ENCODE peak calls at places on chromosomes 13 and 19, in eight cellular contexts. One of them, this sample, is unnamed.

GRCh38 chr19:43552616-43553015 is 19.6 kb downstream of the ZNF575 start:
- DNase-seq in PC-9: no peak
- DNase-seq in astrocyte: no peak
- DNase-seq in neural progenitor cell: no peak
- DNase-seq in H1: no peak
- DNase-seq in MM.1S: no peak
- DNase-seq in endothelial cell of umbilical vein: no peak
- DNase-seq in fibroblast of lung: no peak
- DNase-seq in this sample: no peak

GRCh38 chr13:51684076-51684475 is 99.8 kb downstream of the WDFY2 start:
- DNase-seq in H1: no peak
- DNase-seq in endothelial cell of umbilical vein: no peak
- DNase-seq in PC-9: no peak
- DNase-seq in MM.1S: no peak
- DNase-seq in neural progenitor cell: no peak
- DNase-seq in astrocyte: peak
- DNase-seq in fibroblast of lung: no peak
- DNase-seq in this sample: no peak

GRCh38 chr19:11142528-11143171 is 12.9 kb downstream of the SPC24 start:
- DNase-seq in MM.1S: no peak
- DNase-seq in PC-9: peak
- DNase-seq in fibroblast of lung: peak
- DNase-seq in astrocyte: peak
- DNase-seq in endothelial cell of umbilical vein: peak
- DNase-seq in H1: no peak
- DNase-seq in neural progenitor cell: peak
- DNase-seq in this sample: peak

GRCh38 chr19:58227964-58228583 is 640 bp upstream of the ZNF544 start:
- DNase-seq in endothelial cell of umbilical vein: no peak
- DNase-seq in astrocyte: peak
- DNase-seq in fibroblast of lung: no peak
- DNase-seq in H1: no peak
- DNase-seq in MM.1S: no peak
- DNase-seq in PC-9: no peak
- DNase-seq in neural progenitor cell: peak
- DNase-seq in this sample: no peak

GRCh38 chr13:97369269-97369893 is 64.6 kb upstream of the RAP2A start:
- DNase-seq in astrocyte: no peak
- DNase-seq in H1: no peak
- DNase-seq in neural progenitor cell: no peak
- DNase-seq in fibroblast of lung: peak
- DNase-seq in MM.1S: peak
- DNase-seq in PC-9: no peak
- DNase-seq in endothelial cell of umbilical vein: peak
- DNase-seq in this sample: no peak

GRCh38 chr19:48308695-48309586 is 16.4 kb upstream of the EMP3 start:
- DNase-seq in MM.1S: no peak
- DNase-seq in fibroblast of lung: no peak
- DNase-seq in astrocyte: no peak
- DNase-seq in PC-9: no peak
- DNase-seq in neural progenitor cell: peak
- DNase-seq in H1: no peak
- DNase-seq in endothelial cell of umbilical vein: peak
- DNase-seq in this sample: peak

GRCh38 chr13:97544041-97544765 is 110.2 kb downstream of the RAP2A start:
- DNase-seq in neural progenitor cell: no peak
- DNase-seq in H1: no peak
- DNase-seq in PC-9: no peak
- DNase-seq in fibroblast of lung: peak
- DNase-seq in endothelial cell of umbilical vein: no peak
- DNase-seq in astrocyte: peak
- DNase-seq in MM.1S: no peak
- DNase-seq in this sample: no peak

GRCh38 chr13:96426160-96426559 is 336.3 kb downstream of the HS6ST3 start:
- DNase-seq in H1: no peak
- DNase-seq in endothelial cell of umbilical vein: no peak
- DNase-seq in astrocyte: no peak
- DNase-seq in fibroblast of lung: no peak
- DNase-seq in PC-9: no peak
- DNase-seq in MM.1S: no peak
- DNase-seq in neural progenitor cell: no peak
- DNase-seq in this sample: no peak

GRCh38 chr13:95553614-95554385 is 1.3 kb downstream of the CLDN10 start:
- DNase-seq in fibroblast of lung: peak
- DNase-seq in astrocyte: no peak
- DNase-seq in PC-9: no peak
- DNase-seq in endothelial cell of umbilical vein: no peak
- DNase-seq in MM.1S: no peak
- DNase-seq in H1: peak
- DNase-seq in neural progenitor cell: peak
- DNase-seq in this sample: no peak

GRCh38 chr19:30304540-30304939 is 67.6 kb upstream of the ZNF536 start:
- DNase-seq in fibroblast of lung: no peak
- DNase-seq in neural progenitor cell: no peak
- DNase-seq in endothelial cell of umbilical vein: no peak
- DNase-seq in astrocyte: no peak
- DNase-seq in PC-9: no peak
- DNase-seq in MM.1S: no peak
- DNase-seq in H1: no peak
- DNase-seq in this sample: no peak

GRCh38 chr13:80040977-80041310 is 300.0 kb downstream of the SPRY2 start:
- DNase-seq in PC-9: no peak
- DNase-seq in fibroblast of lung: no peak
- DNase-seq in astrocyte: no peak
- DNase-seq in neural progenitor cell: no peak
- DNase-seq in endothelial cell of umbilical vein: no peak
- DNase-seq in MM.1S: no peak
- DNase-seq in H1: no peak
- DNase-seq in this sample: no peak

GRCh38 chr19:49335071-49335783 is at the start of gene CD37:
- DNase-seq in astrocyte: no peak
- DNase-seq in H1: no peak
- DNase-seq in PC-9: no peak
- DNase-seq in endothelial cell of umbilical vein: no peak
- DNase-seq in fibroblast of lung: no peak
- DNase-seq in MM.1S: no peak
- DNase-seq in neural progenitor cell: no peak
- DNase-seq in this sample: no peak

GRCh38 chr13:100520936-100521765 is 67.4 kb downstream of the GGACT start:
- DNase-seq in H1: no peak
- DNase-seq in astrocyte: no peak
- DNase-seq in neural progenitor cell: peak
- DNase-seq in PC-9: no peak
- DNase-seq in endothelial cell of umbilical vein: no peak
- DNase-seq in MM.1S: no peak
- DNase-seq in fibroblast of lung: no peak
- DNase-seq in this sample: no peak

GRCh38 chr13:51958217-51958547 is 53.1 kb downstream of the ATP7B start:
- DNase-seq in astrocyte: no peak
- DNase-seq in H1: no peak
- DNase-seq in MM.1S: no peak
- DNase-seq in neural progenitor cell: no peak
- DNase-seq in endothelial cell of umbilical vein: no peak
- DNase-seq in PC-9: no peak
- DNase-seq in fibroblast of lung: no peak
- DNase-seq in this sample: peak

GRCh38 chr19:55576746-55577145 is 3.9 kb downstream of the ZNF579 start:
- DNase-seq in endothelial cell of umbilical vein: no peak
- DNase-seq in fibroblast of lung: no peak
- DNase-seq in H1: no peak
- DNase-seq in PC-9: no peak
- DNase-seq in neural progenitor cell: no peak
- DNase-seq in astrocyte: no peak
- DNase-seq in MM.1S: no peak
- DNase-seq in this sample: no peak

GRCh38 chr19:55474269-55475265 is 1.9 kb upstream of the ZNF628 start:
- DNase-seq in PC-9: peak
- DNase-seq in endothelial cell of umbilical vein: no peak
- DNase-seq in astrocyte: peak
- DNase-seq in H1: no peak
- DNase-seq in fibroblast of lung: no peak
- DNase-seq in MM.1S: no peak
- DNase-seq in neural progenitor cell: peak
- DNase-seq in this sample: no peak

GRCh38 chr19:45294291-45295029 is 28.2 kb downstream of the CKM start:
- DNase-seq in neural progenitor cell: no peak
- DNase-seq in H1: no peak
- DNase-seq in PC-9: no peak
- DNase-seq in MM.1S: no peak
- DNase-seq in astrocyte: no peak
- DNase-seq in fibroblast of lung: peak
- DNase-seq in endothelial cell of umbilical vein: no peak
- DNase-seq in this sample: no peak

DNA sequence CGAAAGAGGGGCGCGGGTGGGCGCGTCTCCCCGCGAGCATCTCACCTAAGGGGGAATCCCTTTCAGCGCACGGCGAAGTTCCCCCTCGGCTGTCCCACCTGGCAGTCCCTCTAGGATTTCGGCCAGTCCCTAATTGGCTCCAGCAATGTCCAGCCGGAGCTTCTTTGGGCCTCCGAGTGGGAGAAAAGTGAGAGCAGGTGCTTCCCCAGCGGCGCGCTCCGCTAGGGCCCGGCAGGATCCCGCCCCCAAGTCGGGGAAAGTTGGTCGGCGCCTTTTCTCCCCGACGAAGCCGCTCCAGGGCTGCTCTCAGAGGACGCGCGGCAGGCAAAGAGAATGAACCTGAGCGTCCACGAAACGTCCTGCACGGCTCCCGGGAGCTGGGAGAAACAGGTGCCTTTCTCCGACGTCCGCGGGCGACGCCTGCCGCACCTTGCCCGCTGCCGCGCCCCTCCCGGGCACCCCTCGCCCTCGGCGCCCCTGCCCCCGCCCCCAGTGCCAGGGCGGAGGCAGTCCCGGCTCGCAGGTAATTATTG is 366 bp upstream of the KL start:
- DNase-seq in astrocyte: no peak
- DNase-seq in PC-9: peak
- DNase-seq in MM.1S: no peak
- DNase-seq in neural progenitor cell: peak
- DNase-seq in H1: peak
- DNase-seq in fibroblast of lung: no peak
- DNase-seq in endothelial cell of umbilical vein: no peak
- DNase-seq in this sample: peak
- TF ChIP-seq EZH2 in astrocyte: peak
- TF ChIP-seq EZH2 in PC-9: no peak
- TF ChIP-seq EZH2 in MM.1S: no peak
- TF ChIP-seq EZH2 in neural progenitor cell: peak
- TF ChIP-seq EZH2 in H1: peak
- TF ChIP-seq EZH2 in fibroblast of lung: peak
- TF ChIP-seq EZH2 in endothelial cell of umbilical vein: peak
- TF ChIP-seq EZH2 in this sample: peak

DNA sequence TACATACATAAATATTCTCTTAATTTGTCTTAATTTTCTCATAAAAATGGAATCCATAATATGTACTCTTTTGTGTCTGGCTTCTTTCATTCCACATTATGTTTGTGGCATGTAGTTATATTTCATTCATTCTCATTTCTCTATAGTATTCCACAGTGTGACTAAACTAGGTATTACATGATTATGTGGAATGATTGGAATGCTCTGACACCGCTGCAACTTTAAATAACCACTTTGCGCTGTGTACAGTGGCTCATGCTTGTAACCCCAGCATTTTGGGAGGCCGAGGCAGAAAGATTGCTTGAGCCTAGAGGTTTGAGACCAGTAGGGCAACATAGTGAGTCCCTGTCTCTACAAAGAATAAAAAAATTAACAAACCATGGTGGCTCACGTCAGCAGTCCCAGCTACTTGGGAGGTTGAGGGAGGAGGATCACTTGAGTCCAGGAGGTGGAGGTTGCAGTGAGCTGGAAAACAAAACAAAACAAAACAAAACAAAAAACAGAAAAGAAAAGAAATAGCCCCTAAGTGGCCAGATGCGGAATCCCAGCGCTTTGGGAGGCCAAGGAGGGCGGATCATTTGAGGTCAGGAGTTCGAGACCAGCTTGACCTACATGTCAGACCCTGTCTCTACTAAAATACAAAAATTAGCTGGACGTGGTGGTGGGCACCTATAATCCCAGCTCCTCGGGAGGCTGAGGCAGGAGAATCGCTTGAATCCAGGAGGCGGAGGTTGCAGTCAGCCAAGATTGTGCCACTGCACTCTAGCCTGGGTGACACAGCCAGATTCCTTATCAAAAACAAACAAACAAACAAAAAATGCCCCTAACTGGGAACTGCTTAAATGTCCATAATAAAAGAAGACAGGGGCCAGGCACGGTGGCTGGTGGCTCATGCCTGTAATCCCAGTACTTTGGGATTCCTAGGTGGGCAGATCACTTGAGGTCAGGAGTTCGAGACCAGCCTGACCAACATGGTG is 8.0 kb upstream of the SAE1 start:
- DNase-seq in neural progenitor cell: no peak
- DNase-seq in MM.1S: no peak
- DNase-seq in endothelial cell of umbilical vein: no peak
- DNase-seq in fibroblast of lung: peak
- DNase-seq in H1: no peak
- DNase-seq in astrocyte: peak
- DNase-seq in PC-9: peak
- DNase-seq in this sample: no peak
- H2AFZ ChIP-seq in neural progenitor cell: no peak
- H2AFZ ChIP-seq in MM.1S: no peak
- H2AFZ ChIP-seq in endothelial cell of umbilical vein: no peak
- H2AFZ ChIP-seq in fibroblast of lung: no peak
- H2AFZ ChIP-seq in H1: no peak
- H2AFZ ChIP-seq in astrocyte: peak
- H2AFZ ChIP-seq in PC-9: no peak
- H2AFZ ChIP-seq in this sample: no peak

DNA sequence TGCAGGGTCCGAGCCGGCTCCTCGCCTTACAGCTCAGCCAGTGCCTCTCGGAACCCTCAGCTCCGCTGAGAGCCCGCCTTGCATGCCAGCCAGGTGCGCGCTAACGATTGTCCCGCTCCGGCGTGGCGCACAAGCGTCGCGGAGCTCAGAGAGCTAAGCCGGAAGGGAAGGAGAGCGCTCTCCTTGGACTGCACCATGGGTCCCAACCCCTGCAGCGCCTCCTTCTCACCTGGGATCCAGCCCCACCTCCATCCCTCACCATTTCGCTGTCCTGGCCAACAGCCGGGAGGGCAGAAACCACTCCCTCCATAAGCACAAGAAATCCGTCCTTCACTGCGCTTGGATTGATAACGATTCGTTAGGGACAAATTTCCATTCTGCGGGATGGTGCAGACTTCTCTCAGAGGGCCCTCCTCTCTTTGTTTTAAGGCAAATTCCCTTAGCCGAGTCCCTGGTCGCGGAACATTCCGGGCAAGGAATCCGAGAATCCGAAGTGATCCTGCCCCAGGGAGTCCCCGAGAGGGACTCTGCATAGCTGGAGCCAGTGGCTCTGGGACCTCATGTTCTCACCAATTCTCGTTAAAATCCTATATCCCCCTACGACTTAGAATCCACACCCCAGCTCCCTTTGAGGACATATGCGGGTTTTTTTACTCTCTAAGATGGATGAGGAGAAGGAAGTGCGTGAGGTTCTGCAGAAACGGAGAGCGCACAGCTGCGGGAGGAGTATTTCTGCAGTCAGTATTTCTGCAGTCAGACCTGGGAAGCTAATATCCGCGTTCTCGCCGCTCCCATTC is 2.8 kb downstream of the GSX1 start:
- DNase-seq in endothelial cell of umbilical vein: no peak
- DNase-seq in astrocyte: no peak
- DNase-seq in fibroblast of lung: no peak
- DNase-seq in H1: peak
- DNase-seq in neural progenitor cell: peak
- DNase-seq in MM.1S: no peak
- DNase-seq in PC-9: no peak
- DNase-seq in this sample: no peak
- TF ChIP-seq EZH2 in endothelial cell of umbilical vein: no peak
- TF ChIP-seq EZH2 in astrocyte: no peak
- TF ChIP-seq EZH2 in fibroblast of lung: no peak
- TF ChIP-seq EZH2 in H1: peak
- TF ChIP-seq EZH2 in neural progenitor cell: peak
- TF ChIP-seq EZH2 in MM.1S: no peak
- TF ChIP-seq EZH2 in PC-9: no peak
- TF ChIP-seq EZH2 in this sample: peak

GRCh38 chr19:32418155-32418554 is 12.6 kb downstream of the DPY19L3 start:
- DNase-seq in PC-9: no peak
- DNase-seq in fibroblast of lung: no peak
- DNase-seq in astrocyte: no peak
- DNase-seq in MM.1S: no peak
- DNase-seq in H1: no peak
- DNase-seq in neural progenitor cell: no peak
- DNase-seq in endothelial cell of umbilical vein: no peak
- DNase-seq in this sample: no peak
- H2AFZ ChIP-seq in PC-9: no peak
- H2AFZ ChIP-seq in fibroblast of lung: no peak
- H2AFZ ChIP-seq in astrocyte: no peak
- H2AFZ ChIP-seq in MM.1S: no peak
- H2AFZ ChIP-seq in H1: no peak
- H2AFZ ChIP-seq in neural progenitor cell: no peak
- H2AFZ ChIP-seq in endothelial cell of umbilical vein: no peak
- H2AFZ ChIP-seq in this sample: no peak